ENCODE peak calls at places on chromosomes 7 and 10, in ten cellular contexts. One of them, this sample, is unnamed.

GRCh38 chr7:33854178-33854577 is 51.2 kb upstream of the BMPER start:
- DNase-seq in HepG2: no peak
- DNase-seq in heart right ventricle: no peak
- DNase-seq in ovary: no peak
- DNase-seq in mammary epithelial cell: peak; percentile 77
- DNase-seq in adrenal gland: no peak
- DNase-seq in CD4-positive, CD25-positive, alpha-beta regulatory T cell: no peak
- DNase-seq in lung: no peak
- DNase-seq in pancreas: no peak
- DNase-seq in tibial nerve: no peak
- DNase-seq in this sample: no peak

GRCh38 chr10:52637592-52637991 is 135.0 kb downstream of the MBL2 start:
- DNase-seq in ovary: no peak
- DNase-seq in heart right ventricle: no peak
- DNase-seq in HepG2: peak; percentile 92
- DNase-seq in pancreas: no peak
- DNase-seq in mammary epithelial cell: no peak
- DNase-seq in CD4-positive, CD25-positive, alpha-beta regulatory T cell: no peak
- DNase-seq in lung: no peak
- DNase-seq in tibial nerve: no peak
- DNase-seq in adrenal gland: no peak
- DNase-seq in this sample: peak; percentile 5

GRCh38 chr10:99952799-99953198 is 56.9 kb downstream of the DNMBP start:
- DNase-seq in pancreas: no peak
- DNase-seq in lung: no peak
- DNase-seq in adrenal gland: no peak
- DNase-seq in HepG2: no peak
- DNase-seq in CD4-positive, CD25-positive, alpha-beta regulatory T cell: no peak
- DNase-seq in ovary: no peak
- DNase-seq in tibial nerve: no peak
- DNase-seq in mammary epithelial cell: no peak
- DNase-seq in heart right ventricle: no peak
- DNase-seq in this sample: no peak

GRCh38 chr7:106218546-106218945 is 66.2 kb downstream of the NAMPT start:
- DNase-seq in mammary epithelial cell: no peak
- DNase-seq in HepG2: no peak
- DNase-seq in CD4-positive, CD25-positive, alpha-beta regulatory T cell: no peak
- DNase-seq in adrenal gland: no peak
- DNase-seq in ovary: no peak
- DNase-seq in heart right ventricle: no peak
- DNase-seq in pancreas: no peak
- DNase-seq in lung: no peak
- DNase-seq in tibial nerve: no peak
- DNase-seq in this sample: no peak

GRCh38 chr7:157859915-157860314 is 523.1 kb downstream of the DNAJB6 start:
- DNase-seq in CD4-positive, CD25-positive, alpha-beta regulatory T cell: no peak
- DNase-seq in HepG2: no peak
- DNase-seq in heart right ventricle: no peak
- DNase-seq in ovary: no peak
- DNase-seq in pancreas: no peak
- DNase-seq in lung: no peak
- DNase-seq in adrenal gland: no peak
- DNase-seq in mammary epithelial cell: no peak
- DNase-seq in tibial nerve: no peak
- DNase-seq in this sample: no peak

GRCh38 chr7:151078233-151079040 is 2.2 kb downstream of the FASTK start:
- DNase-seq in lung: no peak
- DNase-seq in adrenal gland: no peak
- DNase-seq in mammary epithelial cell: no peak
- DNase-seq in HepG2: no peak
- DNase-seq in heart right ventricle: no peak
- DNase-seq in pancreas: no peak
- DNase-seq in CD4-positive, CD25-positive, alpha-beta regulatory T cell: no peak
- DNase-seq in tibial nerve: no peak
- DNase-seq in ovary: peak; percentile 21
- DNase-seq in this sample: no peak

GRCh38 chr10:63103971-63104409 is 29.1 kb upstream of the NRBF2 start:
- DNase-seq in HepG2: no peak
- DNase-seq in heart right ventricle: no peak
- DNase-seq in adrenal gland: no peak
- DNase-seq in CD4-positive, CD25-positive, alpha-beta regulatory T cell: no peak
- DNase-seq in lung: no peak
- DNase-seq in pancreas: no peak
- DNase-seq in mammary epithelial cell: no peak
- DNase-seq in tibial nerve: no peak
- DNase-seq in ovary: no peak
- DNase-seq in this sample: no peak

GRCh38 chr7:36175872-36176271 is 22.8 kb downstream of the EEPD1 start:
- DNase-seq in mammary epithelial cell: no peak
- DNase-seq in heart right ventricle: peak; percentile 41
- DNase-seq in ovary: no peak
- DNase-seq in pancreas: no peak
- DNase-seq in adrenal gland: peak; percentile 58
- DNase-seq in lung: peak; percentile 35
- DNase-seq in tibial nerve: no peak
- DNase-seq in HepG2: no peak
- DNase-seq in CD4-positive, CD25-positive, alpha-beta regulatory T cell: no peak
- DNase-seq in this sample: no peak

GRCh38 chr10:76937056-76937665 is 700.4 kb downstream of the KCNMA1 start:
- DNase-seq in CD4-positive, CD25-positive, alpha-beta regulatory T cell: no peak
- DNase-seq in lung: no peak
- DNase-seq in HepG2: no peak
- DNase-seq in adrenal gland: no peak
- DNase-seq in pancreas: no peak
- DNase-seq in tibial nerve: no peak
- DNase-seq in mammary epithelial cell: no peak
- DNase-seq in heart right ventricle: no peak
- DNase-seq in ovary: no peak
- DNase-seq in this sample: no peak

GRCh38 chr10:128268015-128268722 is 141.9 kb upstream of the MKI67 start:
- DNase-seq in mammary epithelial cell: no peak
- DNase-seq in pancreas: no peak
- DNase-seq in lung: no peak
- DNase-seq in HepG2: peak; percentile 33
- DNase-seq in CD4-positive, CD25-positive, alpha-beta regulatory T cell: no peak
- DNase-seq in adrenal gland: peak; percentile 53
- DNase-seq in tibial nerve: peak; percentile 30
- DNase-seq in ovary: no peak
- DNase-seq in heart right ventricle: peak; percentile 29
- DNase-seq in this sample: peak; percentile 2

GRCh38 chr7:116443101-116443523 is 56.4 kb upstream of the CAV2 start:
- DNase-seq in adrenal gland: no peak
- DNase-seq in CD4-positive, CD25-positive, alpha-beta regulatory T cell: no peak
- DNase-seq in ovary: no peak
- DNase-seq in mammary epithelial cell: peak; percentile 90
- DNase-seq in tibial nerve: no peak
- DNase-seq in heart right ventricle: no peak
- DNase-seq in pancreas: no peak
- DNase-seq in lung: no peak
- DNase-seq in HepG2: peak; percentile 6
- DNase-seq in this sample: no peak

GRCh38 chr7:116439005-116439404 is 60.5 kb upstream of the CAV2 start:
- DNase-seq in lung: no peak
- DNase-seq in heart right ventricle: no peak
- DNase-seq in CD4-positive, CD25-positive, alpha-beta regulatory T cell: no peak
- DNase-seq in mammary epithelial cell: no peak
- DNase-seq in tibial nerve: no peak
- DNase-seq in adrenal gland: no peak
- DNase-seq in ovary: no peak
- DNase-seq in HepG2: no peak
- DNase-seq in pancreas: no peak
- DNase-seq in this sample: peak; percentile 53

GRCh38 chr7:116443646-116444045 is 55.9 kb upstream of the CAV2 start:
- DNase-seq in CD4-positive, CD25-positive, alpha-beta regulatory T cell: no peak
- DNase-seq in heart right ventricle: no peak
- DNase-seq in tibial nerve: no peak
- DNase-seq in pancreas: no peak
- DNase-seq in mammary epithelial cell: no peak
- DNase-seq in ovary: no peak
- DNase-seq in HepG2: no peak
- DNase-seq in adrenal gland: no peak
- DNase-seq in lung: no peak
- DNase-seq in this sample: no peak

GRCh38 chr7:116439856-116440549 is 59.5 kb upstream of the CAV2 start:
- DNase-seq in adrenal gland: no peak
- DNase-seq in mammary epithelial cell: no peak
- DNase-seq in ovary: no peak
- DNase-seq in HepG2: no peak
- DNase-seq in pancreas: no peak
- DNase-seq in heart right ventricle: no peak
- DNase-seq in CD4-positive, CD25-positive, alpha-beta regulatory T cell: no peak
- DNase-seq in lung: no peak
- DNase-seq in tibial nerve: no peak
- DNase-seq in this sample: no peak

DNA sequence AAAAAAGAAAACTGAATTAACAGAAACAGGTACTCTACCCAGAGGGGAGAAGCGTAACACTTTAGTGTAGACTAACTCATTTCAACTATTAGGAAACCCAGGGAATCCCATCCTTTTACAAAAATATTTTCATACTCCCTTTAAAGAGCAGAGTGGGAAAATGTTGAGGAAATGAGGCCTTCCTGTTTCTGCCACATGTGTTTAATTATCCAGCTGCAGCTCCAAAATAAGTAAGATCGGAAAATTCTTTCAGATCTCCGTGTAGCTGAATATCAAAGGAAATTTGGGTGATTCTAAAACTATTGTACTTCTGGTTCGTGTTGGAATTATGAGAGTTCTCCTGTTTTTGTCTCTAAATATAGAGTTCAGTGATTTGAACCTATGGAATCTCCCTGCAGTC is 58.0 kb upstream of the CAV2 start:
- DNase-seq in adrenal gland: no peak
- DNase-seq in pancreas: no peak
- DNase-seq in tibial nerve: no peak
- DNase-seq in CD4-positive, CD25-positive, alpha-beta regulatory T cell: no peak
- DNase-seq in heart right ventricle: no peak
- DNase-seq in HepG2: no peak
- DNase-seq in lung: no peak
- DNase-seq in mammary epithelial cell: no peak
- DNase-seq in ovary: no peak
- DNase-seq in this sample: no peak
- H3K27ac ChIP-seq in adrenal gland: no peak overlapping the region
- H3K27ac ChIP-seq in pancreas: no peak overlapping the region
- H3K27ac ChIP-seq in tibial nerve: peak overlapping the region; percentile 43
- H3K27ac ChIP-seq in CD4-positive, CD25-positive, alpha-beta regulatory T cell: no peak overlapping the region
- H3K27ac ChIP-seq in heart right ventricle: peak overlapping the region; percentile 71
- H3K27ac ChIP-seq in HepG2: no peak overlapping the region
- H3K27ac ChIP-seq in lung: peak overlapping the region; percentile 79
- H3K27ac ChIP-seq in mammary epithelial cell: peak overlapping the region; percentile 98
- H3K27ac ChIP-seq in ovary: no peak overlapping the region
- H3K27ac ChIP-seq in this sample: no peak overlapping the region

GRCh38 chr10:51297438-51297837 is 223.2 kb downstream of the PRKG1 start:
- DNase-seq in CD4-positive, CD25-positive, alpha-beta regulatory T cell: no peak
- DNase-seq in mammary epithelial cell: no peak
- DNase-seq in pancreas: no peak
- DNase-seq in adrenal gland: no peak
- DNase-seq in ovary: no peak
- DNase-seq in tibial nerve: no peak
- DNase-seq in lung: no peak
- DNase-seq in HepG2: no peak
- DNase-seq in heart right ventricle: no peak
- DNase-seq in this sample: no peak
- H3K27ac ChIP-seq in CD4-positive, CD25-positive, alpha-beta regulatory T cell: no peak overlapping the region
- H3K27ac ChIP-seq in mammary epithelial cell: no peak overlapping the region
- H3K27ac ChIP-seq in pancreas: no peak overlapping the region
- H3K27ac ChIP-seq in adrenal gland: no peak overlapping the region
- H3K27ac ChIP-seq in ovary: no peak overlapping the region
- H3K27ac ChIP-seq in tibial nerve: no peak overlapping the region
- H3K27ac ChIP-seq in lung: no peak overlapping the region
- H3K27ac ChIP-seq in HepG2: no peak overlapping the region
- H3K27ac ChIP-seq in heart right ventricle: no peak overlapping the region
- H3K27ac ChIP-seq in this sample: no peak overlapping the region

DNA sequence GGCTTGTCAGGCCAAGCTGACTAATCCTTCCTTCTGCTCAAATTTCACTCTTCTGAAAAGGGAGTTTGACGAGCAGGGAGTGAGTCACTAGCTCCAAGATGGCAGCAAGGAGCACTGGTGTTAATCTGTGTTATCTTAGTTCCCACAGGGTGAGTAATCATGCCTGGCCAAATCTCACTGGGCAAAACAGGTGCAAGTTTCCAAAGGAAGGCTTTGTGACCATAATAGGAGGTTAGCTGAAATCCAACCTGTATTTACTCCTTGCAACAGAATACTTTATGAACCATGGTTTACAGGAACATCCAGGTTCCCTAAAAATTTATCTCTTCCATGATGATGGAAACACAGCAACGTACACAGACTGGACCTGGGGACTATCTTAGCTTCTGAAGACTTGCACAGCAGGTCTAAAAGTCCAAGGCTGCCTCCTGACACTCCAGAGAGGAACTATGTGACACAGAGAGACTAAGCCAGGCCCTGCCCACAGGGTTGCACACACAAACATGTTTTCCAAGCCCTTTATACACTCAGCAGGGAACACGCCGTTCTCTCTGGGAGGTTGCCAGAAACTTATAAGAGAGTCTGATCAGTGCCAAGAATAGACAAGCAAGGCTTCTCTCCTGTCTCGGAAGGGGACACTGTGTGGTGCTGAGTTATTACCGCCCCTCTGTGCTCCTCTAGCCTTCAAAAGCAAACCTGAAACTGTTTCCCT is 46.3 kb downstream of the PDK4 start:
- DNase-seq in adrenal gland: peak; percentile 98
- DNase-seq in ovary: peak; percentile 96
- DNase-seq in lung: peak; percentile 85
- DNase-seq in mammary epithelial cell: peak; percentile 86
- DNase-seq in tibial nerve: peak; percentile 99
- DNase-seq in heart right ventricle: peak; percentile 77
- DNase-seq in pancreas: peak; percentile 85
- DNase-seq in CD4-positive, CD25-positive, alpha-beta regulatory T cell: no peak
- DNase-seq in HepG2: no peak
- DNase-seq in this sample: peak; percentile 100
- H3K27ac ChIP-seq in adrenal gland: peak overlapping the region; percentile 92
- H3K27ac ChIP-seq in ovary: peak overlapping the region; percentile 93
- H3K27ac ChIP-seq in lung: peak overlapping the region; percentile 98
- H3K27ac ChIP-seq in mammary epithelial cell: no peak overlapping the region
- H3K27ac ChIP-seq in tibial nerve: peak overlapping the region; percentile 92
- H3K27ac ChIP-seq in heart right ventricle: peak overlapping the region; percentile 87
- H3K27ac ChIP-seq in pancreas: peak overlapping the region; percentile 93
- H3K27ac ChIP-seq in CD4-positive, CD25-positive, alpha-beta regulatory T cell: no peak overlapping the region
- H3K27ac ChIP-seq in HepG2: no peak overlapping the region
- H3K27ac ChIP-seq in this sample: peak overlapping the region; percentile 81

DNA sequence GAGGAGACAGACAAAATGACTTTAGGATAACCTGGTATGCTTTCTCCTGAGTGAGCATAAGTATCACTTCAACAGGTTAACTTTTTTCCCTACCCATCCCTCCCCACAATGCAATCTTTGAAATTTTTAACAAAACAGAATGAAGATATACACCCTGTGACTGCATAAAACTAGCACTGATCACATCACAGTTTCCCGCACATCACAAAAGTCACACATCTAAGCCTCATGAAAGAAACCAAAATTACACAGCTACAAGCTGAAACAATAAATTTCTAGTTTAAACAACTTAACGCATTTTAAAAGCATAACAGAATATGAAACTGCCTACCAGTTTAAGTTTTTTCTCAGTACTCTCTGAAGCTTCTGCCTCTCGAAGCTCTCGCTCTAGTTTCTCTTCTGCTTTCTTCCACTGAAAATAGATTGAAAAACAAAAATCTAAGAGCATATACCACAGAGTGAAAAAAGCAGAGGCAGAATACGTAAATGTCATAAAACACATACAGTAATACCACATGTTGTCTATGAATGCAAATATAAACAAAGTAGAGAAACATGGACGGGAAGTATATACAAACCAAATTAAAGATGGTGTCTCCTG is 18.1 kb downstream of the NOC3L start:
- DNase-seq in heart right ventricle: no peak
- DNase-seq in adrenal gland: no peak
- DNase-seq in pancreas: no peak
- DNase-seq in HepG2: no peak
- DNase-seq in lung: no peak
- DNase-seq in ovary: no peak
- DNase-seq in tibial nerve: no peak
- DNase-seq in CD4-positive, CD25-positive, alpha-beta regulatory T cell: no peak
- DNase-seq in mammary epithelial cell: no peak
- DNase-seq in this sample: no peak
- H3K27ac ChIP-seq in heart right ventricle: no peak overlapping the region
- H3K27ac ChIP-seq in adrenal gland: no peak overlapping the region
- H3K27ac ChIP-seq in pancreas: no peak overlapping the region
- H3K27ac ChIP-seq in HepG2: no peak overlapping the region
- H3K27ac ChIP-seq in lung: no peak overlapping the region
- H3K27ac ChIP-seq in ovary: no peak overlapping the region
- H3K27ac ChIP-seq in tibial nerve: no peak overlapping the region
- H3K27ac ChIP-seq in CD4-positive, CD25-positive, alpha-beta regulatory T cell: no peak overlapping the region
- H3K27ac ChIP-seq in mammary epithelial cell: no peak overlapping the region
- H3K27ac ChIP-seq in this sample: no peak overlapping the region